ENCODE peak calls at places on chromosome 19, in five cellular contexts. B, V, L, I and U are unnamed samples.

GRCh38 chr19:28485300-28485699 is 727.7 kb downstream of the UQCRFS1 start:
- DNase-seq in B (no peak), V (no peak), L (no peak), I (no peak), U (peak; percentile 51)

GRCh38 chr19:49861127-49861526 is 6.2 kb downstream of the PNKP start:
- DNase-seq in B (peak; percentile 82), V (peak; percentile 84), L (no peak), I (no peak), U (peak; percentile 49)

GRCh38 chr19:14318873-14319272 is 62.4 kb upstream of the ADGRE5 start:
- DNase-seq in B (no peak), V (no peak), L (no peak), I (no peak), U (peak; percentile 50)

GRCh38 chr19:43560687-43561086 is 14.6 kb downstream of the XRCC1 start:
- DNase-seq in B (peak; percentile 17), V (peak; percentile 49), L (no peak), I (no peak), U (no peak)

GRCh38 chr19:49368711-49369358 is 5.2 kb downstream of the DKKL1 start:
- DNase-seq in B (no peak), V (no peak), L (no peak), I (no peak), U (no peak)

GRCh38 chr19:7561229-7561806 is 25.8 kb downstream of the PNPLA6 start:
- DNase-seq in B (no peak), V (peak; percentile 64), L (no peak), I (no peak), U (peak; percentile 46)

GRCh38 chr19:54431255-54431838 is 16.1 kb downstream of the TTYH1 start:
- DNase-seq in B (peak; percentile 76), V (peak; percentile 90), L (no peak), I (no peak), U (peak; percentile 84)

GRCh38 chr19:49812452-49812996 is 568 bp downstream of the FUZ start:
- DNase-seq in B (no peak), V (no peak), L (no peak), I (no peak), U (no peak)

GRCh38 chr19:30691767-30692516 is 319.8 kb downstream of the ZNF536 start:
- DNase-seq in B (no peak), V (no peak), L (no peak), I (no peak), U (no peak)

DNA sequence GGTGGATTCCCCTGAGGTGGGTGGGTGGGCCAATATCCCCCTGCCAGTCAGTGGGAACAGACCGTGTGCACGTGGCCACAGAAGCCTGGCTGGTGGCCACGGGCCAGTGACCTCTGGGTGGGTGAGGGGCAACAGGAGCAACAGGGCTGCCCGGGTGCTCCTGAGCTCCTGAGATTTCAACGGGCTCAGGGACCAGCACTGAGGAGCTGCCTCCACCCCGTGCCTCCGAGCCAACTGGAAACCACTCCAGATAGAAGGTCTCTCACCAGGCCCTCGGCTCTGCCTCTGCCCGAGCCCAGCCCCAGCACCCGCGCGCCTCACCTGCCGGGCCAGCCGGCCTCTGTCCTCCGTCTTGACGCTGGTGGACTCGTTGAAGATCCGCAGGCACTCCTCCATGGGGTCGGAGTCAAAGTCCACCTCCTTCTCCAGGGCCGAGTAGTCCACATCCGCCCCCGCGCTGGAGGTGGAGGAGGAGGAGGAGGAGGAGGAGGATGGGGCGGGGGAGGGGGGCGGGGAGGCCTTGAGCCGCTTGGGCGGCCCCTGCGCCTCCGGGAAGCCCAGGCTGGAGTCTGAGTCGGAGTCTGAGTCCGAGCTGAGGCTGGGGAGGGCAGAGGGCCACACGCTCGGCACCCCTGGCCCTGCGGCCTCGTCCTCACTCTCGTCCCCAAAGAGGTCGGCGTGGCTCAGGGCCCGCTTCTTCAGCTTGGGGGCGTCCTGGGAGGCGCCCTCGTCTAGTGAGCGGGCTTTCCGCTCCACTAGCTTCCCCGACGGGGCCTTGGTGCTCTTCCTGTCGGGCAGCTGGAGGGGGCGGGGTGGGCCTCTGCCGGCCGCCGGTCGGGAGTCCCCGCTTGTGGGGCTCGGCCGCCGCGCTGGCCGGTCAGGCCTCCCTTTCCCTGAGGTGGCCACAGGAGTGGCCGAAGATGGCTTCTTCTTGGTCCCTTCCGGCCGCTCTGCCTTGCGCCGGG is 14.8 kb upstream of the ATP8B3 start:
- DNase-seq in B (no peak), V (no peak), L (no peak), I (no peak), U (no peak)
- H3K27ac ChIP-seq in B (no peak overlapping the region), V (peak overlapping the region; percentile 45), L (no peak overlapping the region), I (no peak overlapping the region), U (no peak overlapping the region)

GRCh38 chr19:9148687-9149086 is 8.5 kb downstream of the ZNF317 start:
- DNase-seq in B (no peak), V (no peak), L (no peak), I (no peak), U (no peak)

GRCh38 chr19:9144920-9145319 is 4.7 kb downstream of the ZNF317 start:
- DNase-seq in B (no peak), V (no peak), L (no peak), I (no peak), U (no peak)

GRCh38 chr19:9149976-9150375 is 9.8 kb downstream of the ZNF317 start:
- DNase-seq in B (no peak), V (no peak), L (no peak), I (no peak), U (no peak)

GRCh38 chr19:9150650-9151049 is 10.5 kb downstream of the ZNF317 start:
- DNase-seq in B (no peak), V (no peak), L (peak; percentile 23), I (no peak), U (no peak)

DNA sequence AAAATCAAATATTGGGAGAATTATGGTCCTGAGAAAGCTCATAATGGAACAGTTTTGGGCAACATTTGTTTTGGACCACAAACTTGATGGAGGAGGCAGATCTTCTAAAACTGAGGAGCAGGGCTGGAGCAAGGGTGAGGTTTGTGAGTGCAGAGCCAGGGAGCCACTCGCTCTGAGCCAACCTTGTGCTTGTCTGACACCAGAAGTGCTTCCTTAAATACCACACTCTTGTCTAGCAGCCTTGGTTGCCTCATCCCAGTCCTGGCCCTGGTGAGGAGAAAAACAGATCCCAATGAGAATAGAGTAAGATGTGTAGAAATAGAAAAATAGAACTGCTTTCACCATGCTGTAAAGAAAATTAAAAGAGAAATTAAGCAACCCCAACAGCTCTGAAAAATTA is 6.7 kb downstream of the ZNF317 start:
- DNase-seq in B (no peak), V (no peak), L (no peak), I (no peak), U (no peak)
- H3K9me3 ChIP-seq in B (no peaks in the 10 kb centered on the region), V (peaks cover 12% of the 10 kb centered on the region), L (no peaks in the 10 kb centered on the region), I (peaks cover 16% of the 10 kb centered on the region), U (peaks cover 24% of the 10 kb centered on the region)

GRCh38 chr19:41995959-41996797 is 2.1 kb upstream of the ATP1A3 start:
- DNase-seq in B (peak; percentile 30), V (no peak), L (no peak), I (no peak), U (no peak)

GRCh38 chr19:41997121-41997850 is 3.3 kb upstream of the ATP1A3 start:
- DNase-seq in B (peak; percentile 86), V (peak; percentile 81), L (no peak), I (no peak), U (no peak)

GRCh38 chr19:41998246-41999020 is 4.4 kb upstream of the ATP1A3 start:
- DNase-seq in B (peak; percentile 82), V (no peak), L (no peak), I (no peak), U (no peak)

GRCh38 chr19:41999071-41999877 is 5.2 kb upstream of the ATP1A3 start:
- DNase-seq in B (peak; percentile 71), V (no peak), L (no peak), I (no peak), U (no peak)

GRCh38 chr19:41997851-41998229 is 3.8 kb upstream of the ATP1A3 start:
- DNase-seq in B (peak; percentile 39), V (no peak), L (no peak), I (no peak), U (no peak)
- H3K27ac ChIP-seq in B (no peak overlapping the region), V (no peak overlapping the region), L (no peak overlapping the region), I (no peak overlapping the region), U (no peak overlapping the region)

GRCh38 chr19:41501854-41502253 is 58.9 kb downstream of the ERICH4 start:
- DNase-seq in B (no peak), V (no peak), L (no peak), I (no peak), U (no peak)
- H3K9me3 ChIP-seq in B (no peaks in the 10 kb centered on the region), V (no peaks in the 10 kb centered on the region), L (no peaks in the 10 kb centered on the region), I (no peaks in the 10 kb centered on the region), U (no peaks in the 10 kb centered on the region)

DNA sequence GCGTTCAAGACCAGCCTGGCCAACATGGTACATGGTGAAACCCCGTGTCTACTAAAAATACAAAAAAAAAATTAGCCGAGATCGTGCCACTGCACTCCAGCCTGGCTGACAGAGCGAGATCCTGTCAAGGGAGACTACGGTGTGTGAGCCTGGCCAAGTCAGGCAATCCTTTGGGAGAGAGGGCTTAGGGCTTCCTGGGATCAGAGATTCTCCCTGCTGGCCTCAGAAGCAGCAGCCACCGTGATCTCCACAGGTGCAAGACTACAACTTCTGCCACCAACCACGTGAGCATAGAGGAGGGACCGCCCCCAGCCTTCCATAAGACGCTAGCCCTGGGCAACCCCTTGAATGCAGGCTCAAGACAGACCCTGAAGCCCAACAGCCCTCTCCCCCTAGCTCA is 7.6 kb downstream of the MFSD12 start:
- DNase-seq in B (no peak), V (no peak), L (no peak), I (no peak), U (no peak)
- H3K27ac ChIP-seq in B (no peak overlapping the region), V (no peak overlapping the region), L (no peak overlapping the region), I (no peak overlapping the region), U (no peak overlapping the region)